ENCODE peak calls at places on chromosomes 3 and 15, in five cellular contexts. X is K562, A is HepG2, K is GM12878, W is H1. V is an unnamed sample.

GRCh38 chr15:68550498-68551295 is 28.1 kb upstream of the CORO2B start:
- DNase-seq in X (peak; percentile 60), K (no peak), W (peak; percentile 97), A (peak; percentile 41), V (peak; percentile 94)

GRCh38 chr3:108117245-108117644 is 26.4 kb upstream of the CD47 start:
- DNase-seq in W (no peak), A (no peak), X (peak; percentile 45), K (no peak), V (no peak)

GRCh38 chr3:53139833-53140574 is 9.8 kb upstream of the RFT1 start:
- DNase-seq in X (no peak), K (no peak), A (no peak), W (no peak), V (no peak)

GRCh38 chr15:68930268-68931022 is at the start of gene SPESP1:
- DNase-seq in X (no peak), K (no peak), A (no peak), W (no peak), V (peak; percentile 11)

GRCh38 chr3:150106752-150107428 is 136.2 kb upstream of the PFN2 start:
- DNase-seq in X (no peak), A (no peak), W (no peak), K (no peak), V (no peak)

GRCh38 chr3:165254812-165255211 is 58.6 kb upstream of the SLITRK3 start:
- DNase-seq in W (no peak), K (no peak), A (peak; percentile 16), X (no peak), V (peak; percentile 72)

GRCh38 chr3:174398761-174399160 is 460.4 kb upstream of the NAALADL2 start:
- DNase-seq in X (no peak), W (no peak), A (no peak), K (no peak), V (no peak)

GRCh38 chr3:127753338-127753737 is 69.0 kb downstream of the MGLL start:
- DNase-seq in W (no peak), X (no peak), A (no peak), K (no peak), V (no peak)

GRCh38 chr3:196969660-196970546 is 1.3 kb upstream of the PIGZ start:
- DNase-seq in X (peak; percentile 89), A (no peak), W (peak; percentile 87), K (no peak), V (peak; percentile 76)

GRCh38 chr3:176554264-176554663 is 643.0 kb downstream of the TBL1XR1 start:
- DNase-seq in A (no peak), W (no peak), X (no peak), K (no peak), V (no peak)

GRCh38 chr3:63571682-63572081 is 80.8 kb upstream of the SNTN start:
- DNase-seq in K (no peak), W (no peak), A (no peak), X (no peak), V (no peak)

GRCh38 chr3:123272547-123272946 is 70.8 kb downstream of the SEC22A start:
- DNase-seq in A (no peak), X (peak; percentile 1), K (no peak), W (peak; percentile 40), V (no peak)

GRCh38 chr15:43370975-43371974 is at the start of the genes TUBGCP4 and ZSCAN29:
- DNase-seq in W (peak; percentile 93), A (peak; percentile 83), K (peak; percentile 34), X (peak; percentile 95), V (peak; percentile 95)

GRCh38 chr3:5149306-5149880 is 27.3 kb downstream of the ARL8B start:
- DNase-seq in A (no peak), K (no peak), X (no peak), W (no peak), V (no peak)

GRCh38 chr3:196159952-196160804 is 51.0 kb downstream of the ZDHHC19 start:
- DNase-seq in A (no peak), X (peak; percentile 61), W (peak; percentile 69), K (peak; percentile 72), V (peak; percentile 66)

GRCh38 chr15:45572627-45573026 is 14.6 kb upstream of the BLOC1S6 start:
- DNase-seq in W (no peak), K (no peak), X (no peak), A (no peak), V (no peak)

GRCh38 chr3:169687603-169688002 is 24.1 kb upstream of the MECOM start:
- DNase-seq in K (no peak), X (no peak), W (no peak), A (no peak), V (no peak)

GRCh38 chr3:28835249-28835648 is 445.6 kb upstream of the RBMS3 start:
- DNase-seq in W (no peak), X (no peak), A (no peak), K (no peak), V (peak; percentile 13)

GRCh38 chr3:83601704-83602103 is 1357.1 kb upstream of the CADM2 start:
- DNase-seq in A (no peak), K (no peak), W (no peak), X (no peak), V (no peak)

GRCh38 chr3:57169872-57170623 is 4.9 kb upstream of the IL17RD start:
- DNase-seq in W (peak; percentile 92), A (peak; percentile 58), X (peak; percentile 56), K (no peak), V (peak; percentile 92)

GRCh38 chr15:61155741-61156700 is 73.1 kb downstream of the RORA start:
- DNase-seq in W (no peak), A (no peak), K (no peak), X (peak; percentile 6), V (peak; percentile 50)

GRCh38 chr15:36529296-36530011 is 50.0 kb upstream of the CDIN1 start:
- DNase-seq in X (no peak), K (peak; percentile 31), A (no peak), W (no peak), V (no peak)

GRCh38 chr3:14253022-14253761 is 74.6 kb downstream of the LSM3 start:
- DNase-seq in X (no peak), A (peak; percentile 55), K (no peak), W (no peak), V (no peak)

GRCh38 chr3:188491276-188491687 is 337.3 kb downstream of the LPP start:
- DNase-seq in W (no peak), X (no peak), K (no peak), A (no peak), V (no peak)

GRCh38 chr3:143464850-143465249 is 345.3 kb downstream of the CHST2 start:
- DNase-seq in A (no peak), W (no peak), K (no peak), X (no peak), V (no peak)
- TF ChIP-seq CREB1 in A (no peak), W (no peak), K (no peak), X (no peak), V (no peak)

GRCh38 chr3:125053304-125053699 is 2.5 kb downstream of the HEG1 start:
- DNase-seq in W (no peak), A (no peak), K (no peak), X (no peak), V (no peak)
- H3K4me3 ChIP-seq in W (no peak overlapping the region), A (peak overlapping the region; percentile 82), K (peak overlapping the region; percentile 93), X (no peak overlapping the region), V (no peak overlapping the region)

GRCh38 chr15:34648335-34648631 is 64.8 kb upstream of the GOLGA8B start:
- DNase-seq in K (no peak), X (no peak), A (no peak), W (no peak), V (no peak)

GRCh38 chr15:34644851-34645250 is 61.4 kb upstream of the GOLGA8B start:
- DNase-seq in X (no peak), W (no peak), A (no peak), K (no peak), V (no peak)

GRCh38 chr15:34644061-34644460 is 60.6 kb upstream of the GOLGA8B start:
- DNase-seq in X (no peak), W (no peak), A (no peak), K (no peak), V (no peak)

GRCh38 chr15:34650177-34650576 is 66.7 kb upstream of the GOLGA8B start:
- DNase-seq in A (no peak), K (no peak), X (no peak), W (no peak), V (no peak)

DNA sequence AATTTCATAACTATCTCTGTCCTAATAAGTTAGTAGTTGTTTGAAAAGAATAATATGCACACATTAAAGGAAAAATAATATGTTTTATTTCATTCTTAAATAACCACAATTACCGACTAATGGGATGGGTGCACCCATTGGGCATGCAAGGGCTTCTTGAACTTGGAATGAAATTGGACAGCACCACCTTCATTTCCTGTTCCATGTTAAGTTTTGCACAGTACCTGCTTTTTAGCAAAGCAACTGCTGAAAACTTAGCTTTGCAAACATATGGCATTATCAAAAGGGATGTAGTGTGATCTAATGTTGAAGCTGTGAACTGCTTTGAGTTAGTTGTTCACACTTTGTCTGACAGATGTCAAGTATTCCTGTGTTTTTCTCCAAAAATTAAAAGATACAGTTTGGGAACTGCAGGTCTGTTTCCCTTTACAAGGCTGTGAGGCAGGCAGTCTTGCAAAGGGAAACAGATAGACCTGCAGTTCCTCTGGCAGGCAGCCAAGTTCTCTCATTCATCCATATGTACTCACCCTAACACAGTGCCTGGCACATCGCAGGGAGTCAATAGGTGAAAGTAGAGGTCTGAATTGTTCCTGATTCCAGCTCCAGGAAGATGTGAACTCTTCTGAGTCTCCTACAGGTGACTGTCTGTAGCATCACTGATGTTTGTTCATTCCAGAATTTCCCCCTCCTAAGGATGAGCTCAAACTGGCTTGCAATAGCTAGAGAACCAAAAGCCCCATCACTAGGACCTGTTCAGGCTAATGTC is 64.3 kb upstream of the GOLGA8B start:
- DNase-seq in X (no peak), K (no peak), W (no peak), A (no peak), V (no peak)
- TF ChIP-seq CREB1 in X (no peak), K (no peak), W (no peak), A (no peak), V (no peak)

GRCh38 chr3:13095408-13095861 is 22.2 kb upstream of the IQSEC1 start:
- DNase-seq in K (no peak), W (no peak), A (no peak), X (no peak), V (no peak)

GRCh38 chr3:13088020-13089006 is 15.1 kb upstream of the IQSEC1 start:
- DNase-seq in X (no peak), K (no peak), W (no peak), A (no peak), V (no peak)

GRCh38 chr3:13093687-13094086 is 20.5 kb upstream of the IQSEC1 start:
- DNase-seq in K (no peak), A (no peak), W (no peak), X (peak; percentile 93), V (peak; percentile 60)

GRCh38 chr3:13092621-13093339 is 19.6 kb upstream of the IQSEC1 start:
- DNase-seq in W (no peak), A (no peak), X (no peak), K (no peak), V (no peak)

GRCh38 chr3:13091898-13092620 is 18.8 kb upstream of the IQSEC1 start:
- DNase-seq in W (peak; percentile 96), A (peak; percentile 51), X (peak; percentile 83), K (no peak), V (peak; percentile 86)
- H3K4me3 ChIP-seq in W (no peak overlapping the region), A (no peak overlapping the region), X (no peak overlapping the region), K (no peak overlapping the region), V (no peak overlapping the region)

GRCh38 chr3:525415-525814 is 328.9 kb downstream of the CHL1 start:
- DNase-seq in K (no peak), A (no peak), X (no peak), W (no peak), V (no peak)
- TF ChIP-seq CREB1 in K (no peak), A (no peak), X (no peak), W (no peak), V (no peak)